ENCODE peak calls at places on chromosomes 7 and 10, in seven cellular contexts. L is HCT116, U is GM12891, T is sigmoid colon, N is stomach, Y is HepG2, M is GM12878. K is an unnamed sample.

GRCh38 chr7:4066206-4066605 is 615.9 kb upstream of the FOXK1 start:
- DNase-seq in U (no peak), N (peak), M (no peak), Y (no peak), T (no peak), L (no peak), K (no peak)

GRCh38 chr7:88243345-88243909 is 23.6 kb upstream of the SRI start:
- DNase-seq in M (peak), L (peak), U (no peak), T (no peak), Y (peak), N (no peak), K (peak)

GRCh38 chr7:44057849-44058758 is 7.3 kb downstream of the PGAM2 start:
- DNase-seq in U (no peak), M (no peak), N (no peak), L (no peak), Y (no peak), T (peak), K (no peak)

GRCh38 chr10:62259998-62260397 is 8.6 kb downstream of the RTKN2 start:
- DNase-seq in M (no peak), Y (no peak), N (no peak), T (no peak), L (no peak), U (no peak), K (no peak)

GRCh38 chr10:86401588-86402282 is 35.1 kb upstream of the GRID1 start:
- DNase-seq in Y (no peak), U (no peak), N (no peak), M (no peak), T (no peak), L (no peak), K (no peak)

GRCh38 chr10:17562572-17562971 is 54.6 kb downstream of the HACD1 start:
- DNase-seq in Y (no peak), M (no peak), U (no peak), L (no peak), T (no peak), N (no peak), K (peak)

GRCh38 chr7:30412810-30413504 is 65.6 kb downstream of the NOD1 start:
- DNase-seq in N (peak), U (no peak), M (peak), Y (peak), T (no peak), L (peak), K (peak)

GRCh38 chr7:2225336-2225735 is 7.4 kb downstream of the MAD1L1 start:
- DNase-seq in U (no peak), N (no peak), L (no peak), M (no peak), Y (no peak), T (no peak), K (no peak)

GRCh38 chr7:69803699-69804516 is 205.6 kb downstream of the AUTS2 start:
- DNase-seq in L (no peak), T (no peak), Y (no peak), U (peak), M (peak), N (no peak), K (no peak)

GRCh38 chr10:24589265-24589664 is 134.4 kb downstream of the ARHGAP21 start:
- DNase-seq in U (no peak), T (no peak), L (no peak), N (no peak), Y (no peak), M (no peak), K (no peak)

GRCh38 chr7:35716038-35716803 is 21.3 kb upstream of the HERPUD2 start:
- DNase-seq in N (peak), U (no peak), M (no peak), L (no peak), Y (no peak), T (no peak), K (peak)

DNA sequence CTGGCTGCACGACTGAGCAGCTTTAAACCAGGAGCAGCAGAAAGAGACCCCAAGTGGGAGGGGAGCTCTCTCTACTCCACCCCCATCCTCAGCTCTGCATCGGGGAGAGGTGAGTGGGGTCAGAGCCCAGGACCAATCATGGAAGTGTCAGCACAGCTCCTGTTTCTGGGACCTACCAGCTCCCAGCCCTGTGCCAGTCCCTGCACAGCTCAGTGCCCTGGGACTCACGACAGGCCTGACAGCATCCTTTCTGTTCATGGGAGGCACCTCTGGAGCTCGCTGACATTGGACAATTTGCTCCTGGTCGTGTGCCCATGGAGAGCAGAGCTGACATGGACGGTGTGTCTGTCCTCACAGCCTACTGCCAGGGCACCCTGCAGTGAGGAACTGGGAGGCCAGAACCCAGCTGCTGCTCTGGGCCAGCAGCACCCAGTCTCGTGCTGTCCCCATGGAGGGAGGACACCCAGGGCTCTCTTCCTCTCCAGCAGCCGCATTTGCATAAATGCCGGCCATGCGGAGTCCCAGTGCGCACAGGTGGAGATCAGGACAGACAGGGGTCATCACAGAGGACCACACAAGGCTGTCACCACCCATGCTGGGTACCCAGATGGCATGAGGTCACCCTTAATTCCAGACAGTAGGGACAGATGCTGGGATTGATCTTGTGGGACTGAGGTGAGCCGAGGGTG is 45.9 kb upstream of the MSMB start:
- DNase-seq in M (no peak), Y (no peak), N (no peak), L (no peak), U (no peak), T (no peak), K (no peak)
- TF ChIP-seq POLR2AphosphoS5 in M (no peak), Y (no peak), N (no peak), L (no peak), U (no peak), T (no peak), K (no peak)

GRCh38 chr10:13294784-13295183 is 5.1 kb downstream of the PHYH start:
- DNase-seq in Y (no peak), U (no peak), T (no peak), M (no peak), L (no peak), N (no peak), K (no peak)

GRCh38 chr10:13298748-13299436 is 972 bp downstream of the PHYH start:
- DNase-seq in U (no peak), N (no peak), T (no peak), M (no peak), Y (no peak), L (no peak), K (no peak)

GRCh38 chr10:13302821-13303555 is 3.1 kb upstream of the PHYH start:
- DNase-seq in M (no peak), U (no peak), T (no peak), Y (no peak), L (no peak), N (no peak), K (no peak)

GRCh38 chr10:13296476-13296875 is 3.4 kb downstream of the PHYH start:
- DNase-seq in Y (no peak), N (no peak), M (no peak), T (no peak), L (no peak), U (no peak), K (no peak)

GRCh38 chr10:13299437-13300287 is at the start of gene PHYH:
- DNase-seq in N (peak), M (no peak), L (peak), Y (peak), U (peak), T (peak), K (peak)
- TF ChIP-seq POLR2A in N (no peak), M (peak), L (peak), Y (peak), U (peak), T (peak), K (peak)

GRCh38 chr10:70478191-70479160 is at the start of gene PALD1:
- DNase-seq in N (peak), U (peak), T (peak), Y (no peak), L (peak), M (no peak), K (peak)
- TF ChIP-seq POLR2AphosphoS5 in N (peak), U (no peak), T (no peak), Y (no peak), L (peak), M (no peak), K (no peak)

GRCh38 chr7:73829921-73830617 is 727 bp upstream of the CLDN4 start:
- DNase-seq in M (no peak), T (no peak), N (no peak), U (no peak), Y (peak), L (no peak), K (no peak)
- TF ChIP-seq POLR2A in M (no peak), T (peak), N (no peak), U (no peak), Y (no peak), L (no peak), K (no peak)

DNA sequence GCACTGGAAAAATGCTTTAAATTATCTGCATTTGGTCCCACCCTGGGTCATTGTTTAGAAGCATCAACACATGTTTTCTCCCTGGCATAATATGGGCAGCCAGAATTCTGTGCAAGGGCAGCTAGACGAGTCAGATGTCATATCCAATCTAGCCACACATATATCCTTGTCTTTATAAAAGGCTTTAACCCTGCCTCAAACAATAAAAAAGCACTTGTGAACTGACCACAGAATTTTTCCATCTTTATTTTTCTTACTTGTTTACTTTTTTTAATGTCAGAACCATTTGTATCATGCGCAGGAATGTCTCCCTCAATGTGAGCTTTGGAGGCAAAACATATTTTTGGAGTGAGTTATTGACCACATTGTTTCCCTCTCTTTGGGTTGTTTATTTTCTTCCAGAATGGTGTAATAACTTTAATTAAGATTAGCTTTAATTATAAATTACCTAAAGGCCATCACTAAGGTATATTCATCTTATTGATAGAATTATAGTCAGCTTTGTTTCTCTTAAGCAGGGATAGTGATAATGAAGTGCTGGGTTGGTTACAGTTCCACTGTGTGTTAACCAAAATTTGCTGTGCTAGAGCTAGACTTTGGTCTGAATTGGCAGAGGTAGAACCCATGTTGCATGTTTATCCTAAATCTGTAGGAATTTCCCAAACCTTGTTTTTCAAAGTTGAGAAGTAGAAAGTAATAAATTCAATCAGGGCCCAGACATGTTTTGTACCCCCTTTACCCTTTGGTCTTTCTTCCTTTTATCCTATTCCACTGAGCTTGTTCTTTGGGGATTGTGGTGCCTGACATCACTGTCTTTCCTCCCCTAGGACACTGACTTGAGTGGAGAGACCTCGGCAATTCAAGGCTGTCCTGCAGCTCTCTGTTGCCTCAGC is 1078.4 kb downstream of the KCNMA1 start:
- DNase-seq in M (no peak), L (no peak), T (no peak), U (no peak), N (no peak), Y (no peak), K (no peak)
- TF ChIP-seq POLR2AphosphoS5 in M (no peak), L (no peak), T (no peak), U (no peak), N (peak), Y (no peak), K (no peak)

DNA sequence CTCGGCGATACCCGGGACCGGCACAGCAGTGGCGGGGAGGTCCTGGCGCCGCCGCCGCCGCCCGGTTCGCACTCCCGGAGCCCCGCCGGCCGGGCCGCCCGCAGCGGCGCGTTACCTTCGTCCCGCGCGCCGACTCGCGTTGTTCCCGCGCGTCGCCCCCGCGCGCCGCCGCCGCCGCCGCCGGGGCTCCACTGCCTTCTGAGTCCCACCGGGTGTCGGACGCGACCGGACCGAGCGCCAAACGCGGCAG is at the start of gene EZH2:
- DNase-seq in Y (no peak), L (no peak), M (no peak), N (no peak), U (no peak), T (no peak), K (no peak)
- TF ChIP-seq POLR2A in Y (peak), L (peak), M (peak), N (no peak), U (no peak), T (no peak), K (peak)

GRCh38 chr10:71715026-71715425 is 4.6 kb downstream of the C10orf105 start:
- DNase-seq in U (no peak), Y (no peak), L (no peak), N (no peak), M (no peak), T (no peak), K (no peak)
- TF ChIP-seq POLR2AphosphoS5 in U (no peak), Y (no peak), L (no peak), N (no peak), M (no peak), T (no peak), K (no peak)

GRCh38 chr7:87056346-87056745 is 3.1 kb downstream of the ELAPOR2 start:
- DNase-seq in L (no peak), M (no peak), T (no peak), Y (no peak), N (no peak), U (no peak), K (peak)

GRCh38 chr7:87057210-87057609 is 2.2 kb downstream of the ELAPOR2 start:
- DNase-seq in M (no peak), N (no peak), L (no peak), U (no peak), T (no peak), Y (no peak), K (peak)

GRCh38 chr7:87058739-87059524 is 522 bp downstream of the ELAPOR2 start:
- DNase-seq in T (peak), U (peak), N (peak), M (no peak), Y (no peak), L (no peak), K (peak)

GRCh38 chr7:87060288-87060537 is 759 bp upstream of the ELAPOR2 start:
- DNase-seq in N (no peak), Y (no peak), U (no peak), M (no peak), L (no peak), T (no peak), K (no peak)

DNA sequence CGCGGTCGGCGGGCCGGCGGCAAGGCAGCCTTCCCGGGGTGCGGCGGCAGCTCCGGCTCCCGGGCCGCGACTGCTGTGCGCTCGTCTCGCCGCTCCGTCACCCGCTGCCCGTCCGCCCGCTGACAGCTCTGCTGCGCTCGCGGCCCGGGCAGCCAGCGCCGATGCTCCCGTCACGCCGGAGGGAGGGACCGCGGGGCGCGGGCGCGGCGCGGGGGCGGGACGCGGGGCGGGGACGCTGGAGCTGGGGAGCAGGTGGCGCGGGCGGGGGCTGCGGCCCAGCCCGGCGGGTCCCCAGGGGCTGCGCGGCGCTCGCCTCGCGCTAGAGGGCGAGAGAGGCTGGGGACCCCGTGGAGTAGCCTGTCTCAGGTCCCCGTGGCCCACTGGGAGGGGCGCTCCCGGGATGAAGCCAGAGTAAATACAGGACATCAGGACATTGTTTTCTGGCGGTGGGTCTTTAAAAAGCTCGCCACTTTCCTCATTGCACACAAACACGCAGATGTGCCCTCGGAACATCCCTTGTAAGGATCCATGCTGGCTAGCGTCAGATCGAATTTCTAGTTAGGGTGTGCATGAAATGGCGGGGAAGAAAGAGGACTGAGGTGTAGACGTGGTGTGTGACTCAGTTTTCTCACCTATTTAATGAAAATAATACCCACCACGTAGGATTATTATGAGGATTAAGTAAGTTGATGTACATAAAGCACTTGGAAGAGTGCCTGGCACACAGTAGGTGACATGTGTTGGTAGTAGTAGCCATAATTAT is at the start of gene ELAPOR2:
- DNase-seq in N (peak), T (peak), L (peak), Y (peak), M (peak), U (peak), K (peak)
- TF ChIP-seq POLR2A in N (no peak), T (no peak), L (peak), Y (no peak), M (peak), U (no peak), K (peak)

GRCh38 chr10:30467939-30468338 is 34.0 kb downstream of the MAP3K8 start:
- DNase-seq in L (no peak), U (peak), Y (no peak), T (no peak), N (no peak), M (no peak), K (no peak)
- TF ChIP-seq POLR2AphosphoS5 in L (no peak), U (no peak), Y (no peak), T (no peak), N (no peak), M (no peak), K (no peak)